ENCODE peak calls at places on chromosomes 12 and 14, in nine cellular contexts. One of them, this sample, is unnamed.

GRCh38 chr14:103110681-103111296 is 12.5 kb upstream of the TNFAIP2 start:
- DNase-seq in GM20000: no peak
- DNase-seq in epithelial cell of esophagus: no peak
- DNase-seq in heart left ventricle: no peak
- DNase-seq in AG09319: no peak
- DNase-seq in PC-9: peak
- DNase-seq in cardiac muscle cell: peak
- DNase-seq in heart right ventricle: no peak
- DNase-seq in neural progenitor cell: no peak
- DNase-seq in this sample: no peak

GRCh38 chr12:22396253-22396652 is 61.7 kb upstream of the ST8SIA1 start:
- DNase-seq in cardiac muscle cell: no peak
- DNase-seq in AG09319: no peak
- DNase-seq in neural progenitor cell: no peak
- DNase-seq in GM20000: no peak
- DNase-seq in epithelial cell of esophagus: no peak
- DNase-seq in heart left ventricle: no peak
- DNase-seq in PC-9: no peak
- DNase-seq in heart right ventricle: no peak
- DNase-seq in this sample: peak

GRCh38 chr12:13099066-13099909 is 4.2 kb downstream of the GSG1 start:
- DNase-seq in AG09319: no peak
- DNase-seq in PC-9: peak
- DNase-seq in cardiac muscle cell: peak
- DNase-seq in GM20000: peak
- DNase-seq in heart right ventricle: peak
- DNase-seq in heart left ventricle: peak
- DNase-seq in epithelial cell of esophagus: peak
- DNase-seq in neural progenitor cell: no peak
- DNase-seq in this sample: peak

GRCh38 chr12:5716221-5716620 is 228.8 kb downstream of the ANO2 start:
- DNase-seq in AG09319: no peak
- DNase-seq in epithelial cell of esophagus: no peak
- DNase-seq in PC-9: no peak
- DNase-seq in cardiac muscle cell: no peak
- DNase-seq in heart right ventricle: peak
- DNase-seq in neural progenitor cell: no peak
- DNase-seq in heart left ventricle: no peak
- DNase-seq in GM20000: no peak
- DNase-seq in this sample: no peak

GRCh38 chr12:86186449-86186848 is 69.7 kb downstream of the MGAT4C start:
- DNase-seq in PC-9: no peak
- DNase-seq in heart right ventricle: no peak
- DNase-seq in epithelial cell of esophagus: peak
- DNase-seq in AG09319: no peak
- DNase-seq in heart left ventricle: no peak
- DNase-seq in GM20000: no peak
- DNase-seq in cardiac muscle cell: peak
- DNase-seq in neural progenitor cell: peak
- DNase-seq in this sample: no peak

GRCh38 chr14:35991356-35991755 is 165.2 kb downstream of the BRMS1L start:
- DNase-seq in AG09319: no peak
- DNase-seq in cardiac muscle cell: no peak
- DNase-seq in heart left ventricle: no peak
- DNase-seq in GM20000: no peak
- DNase-seq in heart right ventricle: no peak
- DNase-seq in PC-9: no peak
- DNase-seq in neural progenitor cell: peak
- DNase-seq in epithelial cell of esophagus: no peak
- DNase-seq in this sample: no peak

GRCh38 chr12:114339626-114340025 is 66.3 kb downstream of the TBX5 start:
- DNase-seq in heart right ventricle: no peak
- DNase-seq in heart left ventricle: no peak
- DNase-seq in AG09319: no peak
- DNase-seq in GM20000: no peak
- DNase-seq in epithelial cell of esophagus: no peak
- DNase-seq in neural progenitor cell: no peak
- DNase-seq in PC-9: no peak
- DNase-seq in cardiac muscle cell: peak
- DNase-seq in this sample: no peak

GRCh38 chr12:65756956-65757511 is 67.2 kb upstream of the HMGA2 start:
- DNase-seq in AG09319: no peak
- DNase-seq in epithelial cell of esophagus: no peak
- DNase-seq in cardiac muscle cell: no peak
- DNase-seq in heart left ventricle: no peak
- DNase-seq in PC-9: peak
- DNase-seq in neural progenitor cell: no peak
- DNase-seq in heart right ventricle: no peak
- DNase-seq in GM20000: peak
- DNase-seq in this sample: peak

GRCh38 chr14:49287004-49287403 is 299.2 kb downstream of the RPS29 start:
- DNase-seq in cardiac muscle cell: no peak
- DNase-seq in GM20000: no peak
- DNase-seq in neural progenitor cell: no peak
- DNase-seq in AG09319: no peak
- DNase-seq in PC-9: no peak
- DNase-seq in epithelial cell of esophagus: no peak
- DNase-seq in heart right ventricle: no peak
- DNase-seq in heart left ventricle: no peak
- DNase-seq in this sample: no peak

GRCh38 chr12:116982721-116983502 is 72.2 kb downstream of the FBXW8 start:
- DNase-seq in epithelial cell of esophagus: no peak
- DNase-seq in PC-9: no peak
- DNase-seq in neural progenitor cell: no peak
- DNase-seq in AG09319: peak
- DNase-seq in cardiac muscle cell: peak
- DNase-seq in heart right ventricle: no peak
- DNase-seq in heart left ventricle: no peak
- DNase-seq in GM20000: no peak
- DNase-seq in this sample: no peak

GRCh38 chr12:124515981-124516380 is 51.4 kb downstream of the NCOR2 start:
- DNase-seq in epithelial cell of esophagus: no peak
- DNase-seq in cardiac muscle cell: no peak
- DNase-seq in AG09319: no peak
- DNase-seq in heart left ventricle: no peak
- DNase-seq in PC-9: no peak
- DNase-seq in heart right ventricle: no peak
- DNase-seq in GM20000: no peak
- DNase-seq in neural progenitor cell: no peak
- DNase-seq in this sample: no peak

GRCh38 chr14:22794533-22794932 is 20.7 kb downstream of the SLC7A7 start:
- DNase-seq in AG09319: no peak
- DNase-seq in neural progenitor cell: no peak
- DNase-seq in GM20000: peak
- DNase-seq in cardiac muscle cell: no peak
- DNase-seq in epithelial cell of esophagus: no peak
- DNase-seq in heart right ventricle: no peak
- DNase-seq in PC-9: no peak
- DNase-seq in heart left ventricle: no peak
- DNase-seq in this sample: no peak

GRCh38 chr12:109087250-109087649 is 6.0 kb downstream of the ALKBH2 start:
- DNase-seq in cardiac muscle cell: no peak
- DNase-seq in heart left ventricle: no peak
- DNase-seq in heart right ventricle: no peak
- DNase-seq in neural progenitor cell: no peak
- DNase-seq in GM20000: no peak
- DNase-seq in AG09319: no peak
- DNase-seq in PC-9: no peak
- DNase-seq in epithelial cell of esophagus: peak
- DNase-seq in this sample: peak

GRCh38 chr12:49708851-49709250 is 1.6 kb upstream of the FMNL3 start:
- DNase-seq in PC-9: no peak
- DNase-seq in neural progenitor cell: no peak
- DNase-seq in heart left ventricle: no peak
- DNase-seq in AG09319: no peak
- DNase-seq in cardiac muscle cell: no peak
- DNase-seq in GM20000: no peak
- DNase-seq in epithelial cell of esophagus: no peak
- DNase-seq in heart right ventricle: no peak
- DNase-seq in this sample: no peak

GRCh38 chr12:43290836-43291235 is 261.2 kb downstream of the ADAMTS20 start:
- DNase-seq in heart right ventricle: no peak
- DNase-seq in epithelial cell of esophagus: no peak
- DNase-seq in GM20000: no peak
- DNase-seq in AG09319: no peak
- DNase-seq in PC-9: no peak
- DNase-seq in neural progenitor cell: no peak
- DNase-seq in cardiac muscle cell: no peak
- DNase-seq in heart left ventricle: no peak
- DNase-seq in this sample: no peak

DNA sequence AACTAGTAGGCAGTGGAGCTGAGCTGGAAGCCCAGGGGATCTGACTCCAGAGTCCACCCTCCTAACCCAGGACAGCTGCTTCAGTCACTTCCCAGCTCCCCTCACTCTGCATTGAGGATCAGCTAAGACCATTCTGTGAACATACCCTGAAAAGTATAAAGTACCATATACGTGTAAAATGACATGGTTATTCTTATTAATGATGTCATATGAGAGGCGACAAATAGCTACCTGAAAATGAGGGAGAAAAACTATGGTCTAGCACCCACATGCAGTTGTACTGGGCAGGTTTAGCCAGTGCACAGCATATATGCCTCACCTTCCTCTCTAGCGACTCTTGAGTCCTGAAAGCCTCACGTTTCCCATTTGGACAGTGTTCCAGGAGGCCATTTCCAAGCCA is 461.9 kb downstream of the RAD51B start:
- DNase-seq in heart right ventricle: no peak
- DNase-seq in cardiac muscle cell: no peak
- DNase-seq in neural progenitor cell: no peak
- DNase-seq in PC-9: no peak
- DNase-seq in heart left ventricle: no peak
- DNase-seq in AG09319: no peak
- DNase-seq in GM20000: no peak
- DNase-seq in epithelial cell of esophagus: no peak
- DNase-seq in this sample: no peak
- TF ChIP-seq CTCF in heart right ventricle: no peak
- TF ChIP-seq CTCF in cardiac muscle cell: no peak
- TF ChIP-seq CTCF in neural progenitor cell: no peak
- TF ChIP-seq CTCF in PC-9: no peak
- TF ChIP-seq CTCF in heart left ventricle: no peak
- TF ChIP-seq CTCF in AG09319: no peak
- TF ChIP-seq CTCF in GM20000: no peak
- TF ChIP-seq CTCF in epithelial cell of esophagus: no peak
- TF ChIP-seq CTCF in this sample: no peak

GRCh38 chr12:53381739-53382630 is 2.0 kb downstream of the SP1 start:
- DNase-seq in GM20000: no peak
- DNase-seq in epithelial cell of esophagus: peak
- DNase-seq in AG09319: peak
- DNase-seq in heart right ventricle: peak
- DNase-seq in cardiac muscle cell: peak
- DNase-seq in heart left ventricle: peak
- DNase-seq in PC-9: peak
- DNase-seq in neural progenitor cell: peak
- DNase-seq in this sample: peak
- TF ChIP-seq CTCF in GM20000: peak
- TF ChIP-seq CTCF in epithelial cell of esophagus: peak
- TF ChIP-seq CTCF in AG09319: peak
- TF ChIP-seq CTCF in heart right ventricle: peak
- TF ChIP-seq CTCF in cardiac muscle cell: peak
- TF ChIP-seq CTCF in heart left ventricle: no peak
- TF ChIP-seq CTCF in PC-9: peak
- TF ChIP-seq CTCF in neural progenitor cell: peak
- TF ChIP-seq CTCF in this sample: peak

GRCh38 chr14:54500744-54501143 is 9.0 kb upstream of the CGRRF1 start:
- DNase-seq in PC-9: no peak
- DNase-seq in neural progenitor cell: no peak
- DNase-seq in AG09319: no peak
- DNase-seq in heart right ventricle: no peak
- DNase-seq in cardiac muscle cell: no peak
- DNase-seq in GM20000: no peak
- DNase-seq in heart left ventricle: no peak
- DNase-seq in epithelial cell of esophagus: no peak
- DNase-seq in this sample: no peak

GRCh38 chr14:54501423-54501822 is 8.3 kb upstream of the CGRRF1 start:
- DNase-seq in neural progenitor cell: no peak
- DNase-seq in AG09319: no peak
- DNase-seq in GM20000: no peak
- DNase-seq in epithelial cell of esophagus: no peak
- DNase-seq in cardiac muscle cell: no peak
- DNase-seq in heart right ventricle: no peak
- DNase-seq in heart left ventricle: no peak
- DNase-seq in PC-9: no peak
- DNase-seq in this sample: no peak

GRCh38 chr14:54498579-54498978 is 9.8 kb upstream of the GMFB start:
- DNase-seq in epithelial cell of esophagus: no peak
- DNase-seq in heart left ventricle: no peak
- DNase-seq in cardiac muscle cell: no peak
- DNase-seq in neural progenitor cell: no peak
- DNase-seq in PC-9: no peak
- DNase-seq in GM20000: no peak
- DNase-seq in AG09319: no peak
- DNase-seq in heart right ventricle: no peak
- DNase-seq in this sample: no peak

GRCh38 chr14:54502602-54503001 is 7.1 kb upstream of the CGRRF1 start:
- DNase-seq in cardiac muscle cell: peak
- DNase-seq in heart left ventricle: no peak
- DNase-seq in epithelial cell of esophagus: no peak
- DNase-seq in PC-9: no peak
- DNase-seq in GM20000: no peak
- DNase-seq in AG09319: no peak
- DNase-seq in neural progenitor cell: no peak
- DNase-seq in heart right ventricle: no peak
- DNase-seq in this sample: no peak

DNA sequence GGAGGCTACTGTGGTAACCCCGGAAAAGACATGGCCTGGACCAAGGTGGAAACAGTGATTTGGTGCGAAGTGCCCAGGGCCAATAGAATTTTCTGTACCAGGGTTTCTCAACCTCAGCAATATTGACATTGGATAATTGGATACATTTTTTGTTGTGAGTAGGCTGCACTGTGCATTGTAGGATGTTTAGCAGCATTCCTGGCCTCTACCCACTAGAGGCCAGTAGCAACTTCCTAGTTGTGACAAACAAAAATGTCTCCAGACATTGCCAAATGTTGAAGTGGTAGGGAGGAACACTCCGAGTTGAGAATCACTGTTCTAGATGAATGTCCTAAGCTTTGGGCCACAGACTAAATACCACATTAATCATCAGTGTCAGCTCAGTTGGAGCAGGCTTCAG is 6.2 kb upstream of the CGRRF1 start:
- DNase-seq in GM20000: no peak
- DNase-seq in neural progenitor cell: no peak
- DNase-seq in cardiac muscle cell: peak
- DNase-seq in heart left ventricle: no peak
- DNase-seq in heart right ventricle: no peak
- DNase-seq in PC-9: peak
- DNase-seq in epithelial cell of esophagus: peak
- DNase-seq in AG09319: no peak
- DNase-seq in this sample: no peak
- TF ChIP-seq CTCF in GM20000: peak
- TF ChIP-seq CTCF in neural progenitor cell: peak
- TF ChIP-seq CTCF in cardiac muscle cell: peak
- TF ChIP-seq CTCF in heart left ventricle: peak
- TF ChIP-seq CTCF in heart right ventricle: peak
- TF ChIP-seq CTCF in PC-9: peak
- TF ChIP-seq CTCF in epithelial cell of esophagus: peak
- TF ChIP-seq CTCF in AG09319: peak
- TF ChIP-seq CTCF in this sample: no peak

GRCh38 chr14:95683793-95684192 is 2.4 kb upstream of the TCL1B start:
- DNase-seq in neural progenitor cell: peak
- DNase-seq in cardiac muscle cell: no peak
- DNase-seq in epithelial cell of esophagus: peak
- DNase-seq in heart right ventricle: no peak
- DNase-seq in heart left ventricle: no peak
- DNase-seq in PC-9: no peak
- DNase-seq in AG09319: no peak
- DNase-seq in GM20000: peak
- DNase-seq in this sample: peak
- TF ChIP-seq CTCF in neural progenitor cell: peak
- TF ChIP-seq CTCF in cardiac muscle cell: peak
- TF ChIP-seq CTCF in epithelial cell of esophagus: no peak
- TF ChIP-seq CTCF in heart right ventricle: no peak
- TF ChIP-seq CTCF in heart left ventricle: no peak
- TF ChIP-seq CTCF in PC-9: peak
- TF ChIP-seq CTCF in AG09319: peak
- TF ChIP-seq CTCF in GM20000: peak
- TF ChIP-seq CTCF in this sample: peak